ENCODE peak calls at places on chromosome X, in six cellular contexts. Z is K562, V is HepG2, K is H1, T is SK-N-SH, E is GM12878. X is an unnamed sample.

GRCh38 chrX:85851418-85851817 is 195.9 kb downstream of the CHM start:
- DNase-seq in Z (no peak), V (peak), K (peak), T (peak), E (no peak), X (no peak)

GRCh38 chrX:78708171-78708570 is 39.3 kb upstream of the LPAR4 start:
- DNase-seq in Z (no peak), V (peak), K (peak), T (peak), E (no peak), X (peak)

GRCh38 chrX:51893931-51894696 is 691 bp downstream of the MAGED1 start:
- DNase-seq in Z (no peak), V (no peak), K (peak), T (peak), E (no peak), X (no peak)

GRCh38 chrX:42219231-42219630 is 295.9 kb upstream of the CASK start:
- DNase-seq in Z (no peak), V (no peak), K (no peak), T (no peak), E (no peak), X (no peak)

GRCh38 chrX:118823263-118824172 is at the start of gene ZCCHC12:
- DNase-seq in Z (peak), V (peak), K (peak), T (peak), E (no peak), X (peak)

GRCh38 chrX:48025561-48025960 is 18.8 kb downstream of the SPACA5 start:
- DNase-seq in Z (peak), V (peak), K (peak), T (peak), E (peak), X (peak)

GRCh38 chrX:99301990-99302389 is 1108.1 kb downstream of the PCDH19 start:
- DNase-seq in Z (no peak), V (peak), K (no peak), T (peak), E (no peak), X (peak)

GRCh38 chrX:2708601-2709200 is 17.6 kb downstream of the CD99 start:
- DNase-seq in Z (no peak), V (no peak), K (no peak), T (no peak), E (no peak), X (no peak)

GRCh38 chrX:311156-312129 is 7.2 kb downstream of the GTPBP6 start:
- DNase-seq in Z (no peak), V (no peak), K (no peak), T (no peak), E (no peak), X (no peak)

GRCh38 chrX:133538148-133538547 is 122.9 kb upstream of the GPC4 start:
- DNase-seq in Z (no peak), V (no peak), K (no peak), T (no peak), E (no peak), X (no peak)

GRCh38 chrX:153647461-153648357 is 706 bp downstream of the DUSP9 start:
- DNase-seq in Z (peak), V (no peak), K (no peak), T (peak), E (no peak), X (no peak)

GRCh38 chrX:81120936-81121351 is 80.8 kb downstream of the HMGN5 start:
- DNase-seq in Z (peak), V (peak), K (peak), T (peak), E (peak), X (peak)

GRCh38 chrX:39262641-39263040 is 461.4 kb downstream of the MID1IP1 start:
- DNase-seq in Z (no peak), V (no peak), K (no peak), T (no peak), E (no peak), X (no peak)
- TF ChIP-seq GABPA in Z (no peak), V (no peak), K (no peak), T (no peak), E (no peak), X (no peak)

DNA sequence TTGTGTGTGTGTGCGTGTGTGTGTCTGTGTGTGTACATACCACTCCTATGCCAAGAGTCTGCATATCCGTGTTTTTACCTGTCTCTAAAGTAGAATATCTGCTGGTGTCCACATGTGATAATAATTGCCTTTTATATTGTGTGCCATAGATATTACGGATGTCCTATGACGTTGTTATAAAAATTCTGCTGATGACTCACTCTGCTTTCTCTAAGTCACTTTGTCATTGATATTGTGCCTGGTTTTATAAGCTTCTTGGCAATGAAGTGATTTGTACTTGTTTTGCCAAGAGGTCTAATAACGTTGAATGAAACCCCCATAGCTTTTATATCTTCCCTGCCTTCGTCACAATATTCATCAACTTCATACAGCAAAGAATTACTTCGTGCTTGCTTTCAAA is 102.6 kb upstream of the C1GALT1C1 start:
- DNase-seq in Z (no peak), V (no peak), K (no peak), T (no peak), E (no peak), X (no peak)
- H3K27ac ChIP-seq in Z (no peak), V (no peak), K (no peak), T (peak), E (no peak), X (no peak)

GRCh38 chrX:31058284-31058683 is 13.6 kb downstream of the FTHL17 start:
- DNase-seq in Z (no peak), V (no peak), K (no peak), T (no peak), E (no peak), X (no peak)

GRCh38 chrX:31057291-31057690 is 14.6 kb downstream of the FTHL17 start:
- DNase-seq in Z (no peak), V (no peak), K (no peak), T (no peak), E (no peak), X (no peak)

GRCh38 chrX:31060013-31060412 is 11.8 kb downstream of the FTHL17 start:
- DNase-seq in Z (no peak), V (no peak), K (no peak), T (no peak), E (no peak), X (no peak)

GRCh38 chrX:31061091-31061490 is 10.8 kb downstream of the FTHL17 start:
- DNase-seq in Z (no peak), V (no peak), K (no peak), T (no peak), E (no peak), X (no peak)

DNA sequence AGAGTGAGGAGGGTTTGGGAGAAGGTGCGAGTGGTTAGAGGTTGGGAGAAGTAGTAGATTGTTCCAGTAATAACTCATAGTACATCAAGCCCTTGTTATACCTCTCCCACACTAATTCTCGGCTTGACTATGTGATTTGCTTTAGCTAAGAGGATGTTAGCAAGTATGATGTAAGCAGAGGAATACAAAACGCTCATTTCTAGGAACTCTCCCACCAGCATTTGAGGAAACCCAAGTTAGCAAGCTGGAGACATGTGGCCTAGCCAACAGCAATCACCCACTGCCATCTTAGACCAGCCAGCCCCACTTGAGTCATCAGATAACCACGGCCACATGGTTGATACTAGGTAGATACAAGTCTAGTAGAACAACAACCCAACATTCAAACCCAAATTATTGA is 14.2 kb downstream of the FTHL17 start:
- DNase-seq in Z (no peak), V (no peak), K (no peak), T (no peak), E (no peak), X (no peak)
- TF ChIP-seq GABPA in Z (no peak), V (no peak), K (no peak), T (no peak), E (no peak), X (no peak)

DNA sequence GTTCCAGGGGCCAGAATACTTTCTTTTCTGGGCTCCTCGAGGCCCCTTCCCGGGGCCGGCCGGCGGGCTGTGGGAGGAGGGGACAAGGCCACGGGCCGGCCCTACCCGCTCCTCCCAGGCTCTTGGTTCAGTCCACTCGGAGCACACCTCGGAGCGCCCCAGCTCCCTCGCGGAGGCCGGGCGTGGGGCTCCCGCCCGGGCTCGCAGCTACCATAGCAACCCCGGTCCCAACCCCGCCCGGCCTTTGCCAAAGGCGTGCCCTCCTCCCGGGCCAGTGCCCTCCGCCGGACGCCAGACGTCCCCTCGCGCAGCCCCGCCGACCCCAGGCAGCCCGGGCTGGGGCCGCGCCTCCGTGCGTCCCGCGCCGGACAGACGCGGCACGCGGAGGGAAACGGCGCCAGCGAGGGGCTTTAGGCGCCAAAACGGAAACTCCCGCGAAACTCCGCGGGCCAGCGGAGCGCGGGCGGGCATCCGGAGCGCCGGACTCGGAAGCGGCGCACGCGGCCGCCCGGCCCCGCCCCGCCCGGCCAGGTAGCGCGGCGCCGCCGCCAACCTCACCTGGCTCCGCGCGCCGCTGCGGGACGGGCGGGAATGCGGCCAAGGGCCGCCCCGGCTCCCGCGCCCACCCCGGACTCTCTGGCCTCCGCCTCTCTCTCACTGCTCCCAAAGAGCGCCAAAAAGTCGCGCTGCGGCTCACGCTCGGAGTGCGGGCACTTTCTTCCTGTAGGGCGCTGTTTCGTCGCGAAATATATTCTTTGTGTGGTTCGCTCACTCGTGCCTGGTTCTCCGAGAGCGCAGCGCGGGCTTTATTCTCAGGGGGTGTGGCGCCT is 633 bp upstream of the MBNL3 start:
- DNase-seq in Z (no peak), V (no peak), K (peak), T (peak), E (no peak), X (peak)
- H3K27ac ChIP-seq in Z (no peak), V (peak), K (no peak), T (no peak), E (peak), X (peak)

GRCh38 chrX:40318076-40318475 is 220.3 kb upstream of the BCOR start:
- DNase-seq in Z (no peak), V (no peak), K (no peak), T (no peak), E (no peak), X (no peak)
- TF ChIP-seq GABPA in Z (no peak), V (no peak), K (no peak), T (no peak), E (no peak), X (no peak)

GRCh38 chrX:13938053-13938765 is 91.5 kb downstream of the GEMIN8 start:
- DNase-seq in Z (no peak), V (no peak), K (peak), T (peak), E (no peak), X (no peak)
- H3K27ac ChIP-seq in Z (no peak), V (no peak), K (peak), T (no peak), E (no peak), X (no peak)